ENCODE peak calls at places on chromosomes 11 and 22, in seven cellular contexts. F is epithelial cell of esophagus, C is upper lobe of right lung, U is fibroblast of the aortic adventitia, M is HCT116, B is spleen, D is transverse colon. N is an unnamed sample.

GRCh38 chr11:97110376-97110775 is 720.6 kb downstream of the JRKL start:
- DNase-seq in B (no peak), C (no peak), F (peak), D (no peak), U (no peak), M (no peak), N (no peak)

GRCh38 chr11:93407777-93408401 is 77.3 kb downstream of the DEUP1 start:
- DNase-seq in B (no peak), M (no peak), C (no peak), D (no peak), F (peak), U (peak), N (no peak)

GRCh38 chr11:61092908-61093763 is 9.2 kb upstream of the CD5 start:
- DNase-seq in M (no peak), C (no peak), U (no peak), D (no peak), B (no peak), F (no peak), N (no peak)

GRCh38 chr11:130070109-130070828 is 575 bp downstream of the APLP2 start:
- DNase-seq in C (peak), F (peak), D (peak), B (peak), U (peak), M (no peak), N (no peak)

GRCh38 chr11:3021125-3021524 is 29.0 kb upstream of the NAP1L4 start:
- DNase-seq in B (no peak), D (peak), U (peak), M (peak), C (no peak), F (peak), N (no peak)

GRCh38 chr11:77450227-77450626 is 23.7 kb downstream of the PAK1 start:
- DNase-seq in M (no peak), U (no peak), B (no peak), D (no peak), F (no peak), C (no peak), N (no peak)

GRCh38 chr11:36500315-36500721 is 9.8 kb downstream of the TRAF6 start:
- DNase-seq in M (no peak), B (no peak), D (peak), F (peak), U (peak), C (no peak), N (peak)

GRCh38 chr11:77821349-77821851 is 456 bp downstream of the AAMDC start:
- DNase-seq in B (peak), D (peak), U (peak), M (no peak), C (peak), F (peak), N (no peak)

GRCh38 chr11:76380161-76380976 is 563 bp downstream of the THAP12 start:
- DNase-seq in U (peak), D (peak), C (peak), M (no peak), B (peak), F (peak), N (no peak)

GRCh38 chr11:134642206-134642605 is 230.2 kb upstream of the B3GAT1 start:
- DNase-seq in C (no peak), U (no peak), B (no peak), M (no peak), F (no peak), D (no peak), N (no peak)

GRCh38 chr22:49064836-49065235 is 762.8 kb downstream of the BRD1 start:
- DNase-seq in F (no peak), D (no peak), C (no peak), B (no peak), M (no peak), U (no peak), N (no peak)

GRCh38 chr11:7251836-7252682 is at the start of gene SYT9:
- DNase-seq in C (peak), F (peak), D (peak), M (no peak), U (peak), B (peak), N (no peak)

GRCh38 chr11:73454987-73455386 is 78.8 kb downstream of the RELT start:
- DNase-seq in C (no peak), U (no peak), B (peak), M (no peak), D (no peak), F (no peak), N (no peak)

GRCh38 chr11:119118227-119118626 is 3.2 kb upstream of the HINFP start:
- DNase-seq in B (no peak), D (no peak), F (no peak), U (no peak), M (no peak), C (no peak), N (no peak)

GRCh38 chr11:35553831-35554230 is 28.4 kb upstream of the PAMR1 start:
- DNase-seq in M (no peak), C (no peak), B (no peak), F (no peak), D (no peak), U (peak), N (peak)

GRCh38 chr11:113723706-113724246 is 17.7 kb upstream of the TMPRSS5 start:
- DNase-seq in D (no peak), B (no peak), F (no peak), M (no peak), U (no peak), C (no peak), N (no peak)

GRCh38 chr22:30459206-30460052 is 12.4 kb downstream of the SEC14L3 start:
- DNase-seq in C (no peak), B (no peak), D (no peak), U (peak), M (no peak), F (peak), N (no peak)

GRCh38 chr11:67071420-67072284 is 15.0 kb downstream of the RHOD start:
- DNase-seq in M (no peak), F (peak), D (peak), B (peak), U (peak), C (peak), N (no peak)

GRCh38 chr11:130655308-130655707 is 206.9 kb downstream of the ADAMTS15 start:
- DNase-seq in M (no peak), U (no peak), D (no peak), B (no peak), F (no peak), C (no peak), N (no peak)

GRCh38 chr11:14645247-14645912 is 1.8 kb downstream of the PDE3B start:
- DNase-seq in F (peak), U (peak), M (no peak), B (no peak), C (no peak), D (no peak), N (no peak)

GRCh38 chr11:9688716-9689511 is 25.0 kb downstream of the SWAP70 start:
- DNase-seq in F (peak), B (no peak), U (peak), D (no peak), M (no peak), C (no peak), N (no peak)

GRCh38 chr22:39176067-39176621 is 23.7 kb upstream of the CBX7 start:
- DNase-seq in F (peak), M (no peak), C (peak), D (peak), U (peak), B (peak), N (no peak)

GRCh38 chr11:113261709-113262475 is 52.5 kb upstream of the TTC12 start:
- DNase-seq in M (no peak), U (peak), F (no peak), C (no peak), D (no peak), B (no peak), N (no peak)

GRCh38 chr11:65885231-65885630 is 3.0 kb downstream of the FIBP start:
- DNase-seq in M (no peak), D (peak), F (no peak), U (no peak), B (peak), C (peak), N (no peak)

GRCh38 chr11:72421351-72421750 is 13.0 kb downstream of the CLPB start:
- DNase-seq in U (no peak), F (peak), C (no peak), M (no peak), D (no peak), B (no peak), N (no peak)

GRCh38 chr11:126573325-126574076 is 218.0 kb downstream of the ST3GAL4 start:
- DNase-seq in U (no peak), M (no peak), D (no peak), C (no peak), B (no peak), F (no peak), N (no peak)
- TF ChIP-seq CTCF in U (no peak), M (peak), D (no peak), C (no peak), B (no peak), F (no peak), N (peak)

GRCh38 chr22:37843746-37844089 is 416 bp downstream of the ANKRD54 start:
- DNase-seq in B (peak), U (no peak), C (no peak), M (no peak), D (peak), F (no peak), N (no peak)

GRCh38 chr22:37842015-37842793 is 1.9 kb downstream of the ANKRD54 start:
- DNase-seq in D (no peak), M (no peak), C (no peak), F (no peak), U (no peak), B (no peak), N (no peak)

GRCh38 chr22:37848587-37849088 is 581 bp upstream of the EIF3L start:
- DNase-seq in B (no peak), F (peak), C (no peak), M (peak), D (no peak), U (peak), N (no peak)

GRCh38 chr22:37846433-37846832 is 2.3 kb upstream of the ANKRD54 start:
- DNase-seq in F (no peak), M (no peak), B (no peak), C (no peak), D (no peak), U (no peak), N (no peak)

GRCh38 chr22:37844904-37845334 is 785 bp upstream of the ANKRD54 start:
- DNase-seq in F (peak), D (no peak), C (no peak), M (no peak), U (no peak), B (no peak), N (no peak)
- TF ChIP-seq CTCF in F (no peak), D (no peak), C (no peak), M (no peak), U (no peak), B (no peak), N (no peak)

GRCh38 chr11:71116435-71117040 is 135.8 kb downstream of the SHANK2 start:
- DNase-seq in D (no peak), M (no peak), F (no peak), U (no peak), B (peak), C (no peak), N (no peak)
- TF ChIP-seq CTCF in D (no peak), M (no peak), F (no peak), U (no peak), B (no peak), C (no peak), N (no peak)

GRCh38 chr11:46808804-46809431 is 37.2 kb downstream of the CKAP5 start:
- DNase-seq in D (no peak), F (peak), M (peak), C (no peak), B (no peak), U (no peak), N (no peak)
- TF ChIP-seq CTCF in D (peak), F (peak), M (peak), C (peak), B (no peak), U (no peak), N (peak)

DNA sequence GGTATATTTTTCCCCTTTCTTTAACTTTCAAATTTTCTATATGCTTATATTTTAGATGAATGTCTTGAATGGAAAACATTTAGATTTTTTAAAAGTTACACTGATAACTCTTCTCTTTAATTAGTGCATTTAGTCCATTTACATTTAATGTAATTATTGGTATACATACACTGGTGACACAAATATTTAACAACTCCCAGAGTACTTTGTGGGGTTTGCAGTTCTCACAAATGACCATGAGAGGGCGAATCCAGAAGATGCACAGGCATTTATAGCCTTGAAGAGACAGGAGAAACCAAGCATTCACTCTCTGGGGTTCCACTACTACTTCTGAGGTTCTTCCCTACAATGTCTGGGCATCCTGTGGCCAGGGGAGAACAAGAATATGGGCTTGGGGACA is 125.1 kb downstream of the TIMP3 start:
- DNase-seq in U (peak), F (peak), M (peak), B (no peak), D (no peak), C (no peak), N (peak)
- TF ChIP-seq CTCF in U (peak), F (peak), M (peak), B (no peak), D (peak), C (peak), N (peak)

N was measured in HFF-Myc.